ENCODE peak calls at places on chromosomes 3 and 15, in ten cellular contexts. Q is GM23248; W is mesendoderm; T is ascending aorta; D is choroid plexus epithelial cell; S is tibial artery; Z is GM06990; I is lung; U is CD8-positive, alpha-beta T cell; M is astrocyte of the spinal cord. C is an unnamed sample.

GRCh38 chr3:49769926-49770325 is 16.4 kb downstream of the IP6K1 start:
- DNase-seq in T (no peak), S (no peak), Q (no peak), U (no peak), W (no peak), I (no peak), D (no peak), M (no peak), Z (no peak), C (no peak)

GRCh38 chr3:95424296-95424695 is 1361.4 kb downstream of the NSUN3 start:
- DNase-seq in Q (no peak), T (no peak), Z (no peak), I (no peak), M (no peak), W (no peak), S (no peak), U (no peak), D (no peak), C (no peak)

GRCh38 chr3:17077614-17078013 is 192.9 kb downstream of the PLCL2 start:
- DNase-seq in S (no peak), T (no peak), W (no peak), I (no peak), U (no peak), Z (no peak), M (no peak), Q (peak), D (no peak), C (no peak)

GRCh38 chr15:74176262-74177208 is 3.0 kb downstream of the ISLR start:
- DNase-seq in M (peak), T (peak), D (peak), Q (peak), U (no peak), I (no peak), W (peak), Z (no peak), S (peak), C (no peak)

GRCh38 chr15:84703808-84704207 is 12.1 kb downstream of the SEC11A start:
- DNase-seq in Z (no peak), D (no peak), S (no peak), Q (no peak), I (no peak), W (no peak), T (no peak), M (no peak), U (no peak), C (no peak)

GRCh38 chr3:149575213-149575961 is 82.4 kb downstream of the WWTR1 start:
- DNase-seq in Z (no peak), S (peak), W (peak), I (no peak), T (peak), Q (peak), M (peak), D (peak), U (no peak), C (peak)

GRCh38 chr3:5699313-5699712 is 511.8 kb downstream of the EDEM1 start:
- DNase-seq in M (no peak), U (no peak), D (no peak), Q (no peak), W (no peak), T (no peak), I (no peak), Z (no peak), S (no peak), C (no peak)

GRCh38 chr3:141093397-141093796 is 42.2 kb downstream of the SPSB4 start:
- DNase-seq in S (no peak), U (no peak), M (no peak), D (no peak), W (no peak), I (no peak), T (no peak), Q (peak), Z (no peak), C (no peak)

GRCh38 chr15:68888419-68888818 is 41.9 kb upstream of the SPESP1 start:
- DNase-seq in U (no peak), I (no peak), Q (no peak), S (no peak), T (no peak), D (no peak), Z (peak), M (no peak), W (peak), C (no peak)

GRCh38 chr3:43742935-43743334 is 52.2 kb downstream of the ABHD5 start:
- DNase-seq in Z (no peak), S (no peak), T (no peak), M (no peak), Q (peak), I (no peak), D (peak), U (no peak), W (no peak), C (peak)

GRCh38 chr3:30610702-30611410 is 4.5 kb downstream of the TGFBR2 start:
- DNase-seq in W (no peak), I (no peak), T (no peak), Q (no peak), D (no peak), M (no peak), U (no peak), S (no peak), Z (no peak), C (no peak)

GRCh38 chr3:47482411-47482810 is 6.7 kb upstream of the SCAP start:
- DNase-seq in Q (no peak), U (no peak), Z (no peak), I (no peak), S (no peak), M (no peak), D (no peak), W (peak), T (no peak), C (no peak)

GRCh38 chr15:58867926-58868325 is 65.6 kb downstream of the SLTM start:
- DNase-seq in M (no peak), S (no peak), U (no peak), I (no peak), Z (no peak), Q (no peak), D (no peak), W (no peak), T (no peak), C (no peak)

GRCh38 chr3:127770671-127771370 is 51.5 kb downstream of the MGLL start:
- DNase-seq in Z (no peak), U (no peak), S (no peak), I (no peak), T (no peak), W (no peak), D (no peak), Q (peak), M (no peak), C (no peak)

GRCh38 chr15:43253431-43254403 is 13.0 kb downstream of the TGM5 start:
- DNase-seq in Q (peak), D (peak), W (no peak), M (peak), U (peak), T (no peak), I (no peak), Z (peak), S (no peak), C (no peak)

GRCh38 chr15:60184579-60184978 is 180.5 kb downstream of the FOXB1 start:
- DNase-seq in Z (no peak), W (peak), T (no peak), D (peak), Q (peak), S (no peak), M (peak), I (no peak), U (no peak), C (peak)

GRCh38 chr3:74351213-74351612 is 263.2 kb downstream of the CNTN3 start:
- DNase-seq in W (no peak), Z (no peak), M (no peak), S (no peak), I (no peak), Q (peak), T (no peak), U (no peak), D (no peak), C (no peak)

GRCh38 chr3:140843656-140844055 is 98.0 kb upstream of the SLC25A36 start:
- DNase-seq in S (no peak), I (no peak), Q (no peak), W (no peak), T (no peak), D (no peak), M (no peak), U (no peak), Z (no peak), C (no peak)

GRCh38 chr15:35958021-35958420 is 412.1 kb upstream of the DPH6 start:
- DNase-seq in M (peak), T (no peak), I (no peak), Z (no peak), U (no peak), Q (no peak), W (no peak), S (no peak), D (peak), C (peak)

GRCh38 chr3:46215810-46216414 is 7.8 kb upstream of the CCR1 start:
- DNase-seq in Q (peak), D (peak), Z (no peak), S (no peak), M (no peak), I (peak), T (no peak), W (no peak), U (no peak), C (no peak)

GRCh38 chr3:76869726-76870414 is 170.0 kb upstream of the ROBO2 start:
- DNase-seq in T (no peak), D (no peak), M (no peak), Z (no peak), W (no peak), U (no peak), Q (no peak), S (no peak), I (no peak), C (no peak)

GRCh38 chr3:100057716-100058575 is 56.4 kb downstream of the FILIP1L start:
- DNase-seq in W (no peak), Z (no peak), S (no peak), Q (peak), U (no peak), T (no peak), I (no peak), D (peak), M (no peak), C (peak)

GRCh38 chr3:193590088-193590856 is 2.7 kb upstream of the OPA1 start:
- DNase-seq in D (peak), M (peak), U (no peak), Z (no peak), T (no peak), Q (peak), S (no peak), W (no peak), I (no peak), C (peak)

GRCh38 chr3:126353694-126354321 is 3.4 kb downstream of the KLF15 start:
- DNase-seq in D (no peak), Z (no peak), Q (no peak), I (no peak), W (no peak), S (peak), M (no peak), U (no peak), T (no peak), C (no peak)

GRCh38 chr15:67144609-67145306 is 79.4 kb downstream of the SMAD3 start:
- DNase-seq in W (peak), U (no peak), I (no peak), M (peak), D (peak), T (no peak), S (peak), Z (no peak), Q (peak), C (peak)

GRCh38 chr15:99620178-99620577 is 54.4 kb downstream of the MEF2A start:
- DNase-seq in U (no peak), T (no peak), Z (no peak), S (no peak), M (no peak), Q (no peak), I (no peak), D (no peak), W (no peak), C (no peak)

GRCh38 chr3:194572131-194572789 is 61.0 kb downstream of the TMEM44 start:
- DNase-seq in W (peak), D (peak), S (peak), M (peak), I (peak), T (peak), Z (no peak), U (no peak), Q (peak), C (peak)

GRCh38 chr3:120673116-120673515 is 8.9 kb downstream of the HGD start:
- DNase-seq in U (no peak), T (no peak), M (no peak), D (no peak), S (no peak), Q (no peak), W (no peak), Z (no peak), I (no peak), C (no peak)

GRCh38 chr3:141305436-141305835 is 62.9 kb upstream of the ZBTB38 start:
- DNase-seq in Q (peak), W (no peak), M (peak), U (no peak), I (no peak), D (peak), S (no peak), Z (no peak), T (no peak), C (peak)

GRCh38 chr3:183527421-183527979 is 28.0 kb downstream of the KLHL6 start:
- DNase-seq in M (no peak), D (no peak), W (no peak), Z (peak), S (no peak), I (no peak), T (no peak), U (no peak), Q (no peak), C (no peak)
- H3K4me3 ChIP-seq in M (no peak), D (no peak), W (no peak), Z (peak), S (no peak), I (no peak), T (no peak), U (no peak), Q (no peak), C (no peak)

GRCh38 chr3:147518465-147518864 is 109.3 kb downstream of the ZIC1 start:
- DNase-seq in T (no peak), Z (peak), M (no peak), D (peak), W (no peak), I (no peak), Q (no peak), S (no peak), U (peak), C (peak)

DNA sequence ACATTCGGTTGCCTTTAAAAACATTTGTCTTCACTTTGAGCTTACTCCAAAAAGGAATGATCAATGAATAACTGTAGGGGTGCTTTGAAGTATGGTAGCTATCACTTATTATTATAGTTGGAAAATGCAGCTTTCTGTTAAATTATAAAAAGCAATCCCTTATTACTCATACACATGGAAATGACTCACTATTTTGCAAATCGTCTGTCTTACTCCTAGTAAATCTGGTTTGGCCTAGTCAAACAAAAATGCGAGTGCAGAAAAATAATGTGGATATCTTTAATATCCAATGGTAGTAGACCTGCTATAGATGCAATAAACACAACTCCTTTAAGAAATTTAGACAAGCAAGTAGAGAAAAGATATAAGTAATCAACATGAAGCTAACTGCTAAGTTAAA is 112.5 kb downstream of the ZIC1 start:
- DNase-seq in I (no peak), D (peak), Z (no peak), Q (peak), M (peak), W (no peak), U (no peak), T (no peak), S (no peak), C (peak)
- H3K4me3 ChIP-seq in I (no peak), D (no peak), Z (no peak), Q (no peak), M (no peak), W (no peak), U (no peak), T (no peak), S (no peak), C (no peak)

GRCh38 chr15:82999905-83000671 is 11.4 kb downstream of the C15orf40 start:
- DNase-seq in D (peak), I (no peak), Q (peak), M (peak), W (peak), U (peak), Z (no peak), S (no peak), T (no peak), C (peak)

GRCh38 chr15:82999426-82999825 is 12.0 kb downstream of the C15orf40 start:
- DNase-seq in S (no peak), D (no peak), W (no peak), Q (peak), I (no peak), M (no peak), Z (no peak), U (no peak), T (no peak), C (peak)

GRCh38 chr15:82995938-82996337 is 9.9 kb downstream of the RAMAC start:
- DNase-seq in S (no peak), M (no peak), I (no peak), Q (peak), T (no peak), W (peak), Z (no peak), D (no peak), U (no peak), C (peak)

GRCh38 chr15:82992436-82992835 is 6.4 kb downstream of the RAMAC start:
- DNase-seq in T (no peak), M (no peak), D (no peak), Z (no peak), W (no peak), S (no peak), I (no peak), Q (no peak), U (no peak), C (no peak)

DNA sequence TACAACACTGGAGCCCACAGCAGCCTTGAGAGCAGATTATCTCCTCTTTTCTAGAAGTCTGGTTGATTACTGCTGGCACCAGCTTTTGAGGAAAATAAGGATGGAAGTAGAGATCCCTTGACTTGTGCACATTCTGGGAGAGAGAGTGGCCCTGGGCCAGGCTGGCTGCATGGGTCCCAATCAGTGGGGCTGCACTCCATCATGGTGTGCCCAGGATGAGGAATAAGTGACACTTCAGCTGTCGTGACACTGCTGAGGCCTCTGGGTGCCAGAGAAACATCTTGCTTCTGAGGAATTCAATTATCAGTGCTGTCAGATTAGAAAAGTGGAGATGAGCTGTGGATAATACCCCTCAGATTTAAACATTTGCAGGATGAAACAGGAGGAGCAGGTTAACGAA is 9.1 kb downstream of the RAMAC start:
- DNase-seq in D (no peak), M (no peak), S (no peak), T (no peak), Z (no peak), U (no peak), W (no peak), Q (no peak), I (no peak), C (no peak)
- H3K4me3 ChIP-seq in D (no peak), M (no peak), S (no peak), T (no peak), Z (no peak), U (no peak), W (no peak), Q (no peak), I (no peak), C (no peak)

GRCh38 chr15:92922405-92923002 is 22.4 kb downstream of the CHD2 start:
- DNase-seq in Z (no peak), S (no peak), I (no peak), W (no peak), D (no peak), T (no peak), Q (no peak), M (no peak), U (no peak), C (no peak)

GRCh38 chr15:92924216-92924615 is 24.1 kb downstream of the CHD2 start:
- DNase-seq in M (no peak), S (no peak), Q (no peak), Z (no peak), W (no peak), T (no peak), D (no peak), I (no peak), U (no peak), C (no peak)

GRCh38 chr15:92920595-92921169 is 20.6 kb downstream of the CHD2 start:
- DNase-seq in M (no peak), D (no peak), Q (peak), T (no peak), W (no peak), Z (no peak), S (no peak), U (no peak), I (no peak), C (no peak)

GRCh38 chr15:92917606-92918407 is 17.7 kb downstream of the CHD2 start:
- DNase-seq in T (peak), Q (peak), U (peak), D (peak), I (peak), Z (peak), M (peak), W (peak), S (peak), C (peak)

DNA sequence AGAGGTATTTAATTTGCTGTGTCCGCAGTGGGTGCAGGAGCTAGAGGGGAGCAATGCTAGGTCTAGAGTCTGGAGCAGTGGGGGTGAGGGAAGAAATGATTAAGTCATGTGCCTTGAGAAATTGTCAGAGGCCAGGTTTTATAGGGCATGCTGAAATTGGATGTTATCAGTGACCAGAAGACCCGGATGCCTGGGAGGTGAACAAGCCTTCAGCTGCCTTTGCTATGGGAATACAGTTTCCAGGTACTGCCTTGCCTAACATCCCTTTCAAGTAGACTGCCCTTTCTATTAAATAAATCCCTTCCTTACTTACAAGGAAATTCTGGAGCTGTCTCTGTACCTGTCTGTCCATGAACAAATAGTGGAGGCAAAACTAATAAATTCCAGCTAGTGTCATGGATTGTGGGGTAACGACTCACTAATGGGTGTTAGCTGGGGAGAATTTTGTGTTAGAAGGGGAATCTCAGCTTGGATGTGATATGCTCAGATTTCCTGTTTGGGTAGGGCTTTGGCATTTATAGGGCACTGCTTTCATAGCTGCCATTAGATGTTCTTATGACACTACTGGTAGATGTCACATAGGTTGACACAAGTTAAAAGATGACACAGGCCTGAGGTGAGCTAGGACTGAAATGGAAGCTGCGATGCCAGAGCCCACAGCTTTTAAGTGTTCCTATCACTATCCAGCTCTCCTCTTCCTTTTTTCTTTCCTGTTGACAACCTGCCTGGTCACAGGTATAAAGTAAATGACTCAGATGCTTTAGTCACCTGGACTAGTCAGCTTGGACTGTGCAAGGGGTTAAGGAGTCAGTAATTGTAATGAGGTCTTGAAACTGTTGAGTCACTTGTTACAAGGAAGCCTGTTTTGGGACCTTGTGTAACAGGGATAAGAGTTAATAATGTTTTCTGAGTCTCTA is 21.3 kb downstream of the CHD2 start:
- DNase-seq in Z (no peak), U (no peak), D (peak), W (no peak), T (no peak), Q (peak), M (peak), S (no peak), I (no peak), C (peak)
- H3K4me3 ChIP-seq in Z (no peak), U (no peak), D (no peak), W (no peak), T (no peak), Q (peak), M (no peak), S (no peak), I (no peak), C (no peak)

DNA sequence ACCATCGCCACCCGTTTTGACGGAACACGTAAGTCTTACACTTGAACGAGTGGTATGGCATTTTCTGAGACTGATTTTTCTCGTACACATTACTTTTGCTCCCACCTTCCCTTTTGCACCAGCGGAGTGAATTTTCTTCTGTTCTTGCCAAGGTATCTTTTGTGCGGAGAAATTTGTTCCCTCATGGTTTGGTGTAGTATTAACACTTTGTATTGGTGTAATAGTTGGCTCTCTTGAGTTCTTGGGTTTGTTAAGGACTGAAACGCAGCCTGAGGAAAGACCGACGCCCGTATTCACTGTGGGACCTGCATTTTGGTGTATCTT is 420 bp downstream of the KCNH8 start:
- DNase-seq in W (peak), M (no peak), S (no peak), I (no peak), T (no peak), D (no peak), Q (peak), U (no peak), Z (no peak), C (no peak)
- H3K4me3 ChIP-seq in W (peak), M (no peak), S (peak), I (no peak), T (peak), D (no peak), Q (no peak), U (no peak), Z (no peak), C (no peak)

GRCh38 chr15:23052522-23052921 is 13.2 kb upstream of the TUBGCP5 start:
- DNase-seq in I (no peak), W (no peak), T (no peak), U (no peak), M (no peak), Z (no peak), S (no peak), D (no peak), Q (no peak), C (no peak)
- H3K4me3 ChIP-seq in I (no peak), W (no peak), T (no peak), U (no peak), M (no peak), Z (no peak), S (no peak), D (no peak), Q (no peak), C (no peak)